ENCODE peak calls at places on chromosomes 3 and 15, in four cellular contexts. B is WTC11, T is HepG2, V is K562. Q is an unnamed sample.

GRCh38 chr15:98647774-98648653 is at the start of gene IGF1R:
- DNase-seq in B (peak), T (peak), V (peak), Q (peak)

GRCh38 chr15:72365844-72366243 is 10.0 kb downstream of the HEXA start:
- DNase-seq in B (no peak), T (no peak), V (no peak), Q (no peak)

GRCh38 chr15:71125831-71126453 is 10.7 kb downstream of the THSD4 start:
- DNase-seq in B (peak), T (peak), V (peak), Q (peak)

GRCh38 chr3:64117483-64117882 is 94.2 kb upstream of the PSMD6 start:
- DNase-seq in B (no peak), T (no peak), V (no peak), Q (no peak)

GRCh38 chr3:87997298-87997697 is 61.5 kb downstream of the CGGBP1 start:
- DNase-seq in B (no peak), T (no peak), V (no peak), Q (no peak)

GRCh38 chr3:159841766-159842165 is 146.9 kb upstream of the IL12A start:
- DNase-seq in B (no peak), T (no peak), V (no peak), Q (no peak)

GRCh38 chr3:83946045-83946444 is 1012.7 kb upstream of the CADM2 start:
- DNase-seq in B (no peak), T (no peak), V (no peak), Q (no peak)

GRCh38 chr3:136667081-136667480 is 85.1 kb downstream of the STAG1 start:
- DNase-seq in B (no peak), T (no peak), V (no peak), Q (no peak)

GRCh38 chr3:155420869-155421486 is 127.5 kb upstream of the STRIT1 start:
- DNase-seq in B (no peak), T (peak), V (no peak), Q (peak)

GRCh38 chr3:149806171-149806778 is 6.7 kb upstream of the RNF13 start:
- DNase-seq in B (no peak), T (no peak), V (no peak), Q (no peak)

GRCh38 chr3:149809694-149810093 is 3.3 kb upstream of the RNF13 start:
- DNase-seq in B (no peak), T (no peak), V (no peak), Q (no peak)

GRCh38 chr3:149810846-149811245 is 2.2 kb upstream of the RNF13 start:
- DNase-seq in B (no peak), T (no peak), V (no peak), Q (no peak)

GRCh38 chr3:149812165-149812605 is 830 bp upstream of the RNF13 start:
- DNase-seq in B (no peak), T (no peak), V (no peak), Q (no peak)

GRCh38 chr3:149808209-149808829 is 4.7 kb upstream of the RNF13 start:
- DNase-seq in B (peak), T (peak), V (peak), Q (peak)
- TF ChIP-seq ELF4 in B (no peak), T (no peak), V (no peak), Q (no peak)

GRCh38 chr15:79357566-79357965 is 46.7 kb downstream of the TMED3 start:
- DNase-seq in B (no peak), T (no peak), V (no peak), Q (no peak)
- TF ChIP-seq ELF4 in B (no peak), T (no peak), V (no peak), Q (no peak)

GRCh38 chr3:157261000-157261399 is 101.1 kb upstream of the CCNL1 start:
- DNase-seq in B (no peak), T (no peak), V (no peak), Q (no peak)
- TF ChIP-seq ELF4 in B (no peak), T (no peak), V (no peak), Q (no peak)

GRCh38 chr15:43826029-43826507 is 734 bp upstream of the WDR76 start:
- DNase-seq in B (no peak), T (no peak), V (no peak), Q (no peak)

GRCh38 chr15:43824302-43825246 is at the start of gene MFAP1:
- DNase-seq in B (peak), T (peak), V (peak), Q (peak)

DNA sequence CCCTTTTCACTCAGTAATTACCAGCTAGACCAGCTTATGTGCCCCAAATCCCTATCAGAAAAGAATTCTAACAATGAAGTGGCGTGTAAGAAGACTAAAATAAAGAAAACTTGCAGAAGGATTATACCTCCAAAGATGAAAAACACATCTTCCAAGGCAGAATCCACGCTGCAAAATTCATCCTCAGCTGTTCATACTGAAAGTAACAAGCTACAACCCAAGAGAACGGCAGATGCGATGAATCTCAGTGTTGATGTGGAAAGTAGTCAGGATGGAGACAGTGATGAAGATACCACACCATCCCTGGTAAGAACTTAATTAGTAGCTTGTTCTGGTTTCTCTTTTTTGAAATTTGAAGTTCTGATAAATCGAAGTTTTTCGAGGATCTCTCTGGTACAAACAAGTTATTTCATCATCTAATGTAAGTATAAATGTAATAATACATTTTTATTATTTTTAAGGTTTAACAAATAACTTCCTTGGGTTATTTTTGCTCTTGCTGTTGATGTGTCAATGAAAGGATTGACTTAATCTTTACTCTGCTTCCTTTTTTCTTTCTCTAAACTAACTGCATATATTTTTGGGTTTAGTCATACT is 1.4 kb downstream of the WDR76 start:
- DNase-seq in B (no peak), T (no peak), V (no peak), Q (no peak)
- TF ChIP-seq ELF4 in B (no peak), T (no peak), V (no peak), Q (no peak)